ENCODE peak calls at places on chromosome 2, in ten cellular contexts. A is tibial nerve; Y is A549; O is CD4-positive, alpha-beta memory T cell; S is upper lobe of right lung; I is left ventricle myocardium inferior; T is GM06990; W is fibroblast of lung; K is IMR-90; U is neural progenitor cell. H is an unnamed sample.

GRCh38 chr2:169734172-169734847 is 678 bp downstream of the KLHL23 start:
- DNase-seq in A (no peak), Y (no peak), O (no peak), S (peak), I (no peak), T (peak), W (no peak), K (no peak), U (peak), H (no peak)

GRCh38 chr2:223069988-223070387 is 18.0 kb downstream of the KCNE4 start:
- DNase-seq in A (no peak), Y (no peak), O (no peak), S (no peak), I (no peak), T (no peak), W (no peak), K (no peak), U (no peak), H (no peak)

GRCh38 chr2:74399785-74400184 is 19.7 kb upstream of the DCTN1 start:
- DNase-seq in A (no peak), Y (peak), O (peak), S (no peak), I (no peak), T (no peak), W (peak), K (peak), U (peak), H (no peak)

GRCh38 chr2:120272763-120273481 is 20.3 kb downstream of the RALB start:
- DNase-seq in A (no peak), Y (no peak), O (no peak), S (no peak), I (no peak), T (no peak), W (no peak), K (no peak), U (no peak), H (no peak)

GRCh38 chr2:10170256-10170655 is 47.7 kb downstream of the RRM2 start:
- DNase-seq in A (no peak), Y (no peak), O (no peak), S (no peak), I (no peak), T (no peak), W (peak), K (peak), U (no peak), H (no peak)

GRCh38 chr2:101830555-101830954 is 133.0 kb downstream of the MAP4K4 start:
- DNase-seq in A (no peak), Y (no peak), O (no peak), S (no peak), I (no peak), T (peak), W (no peak), K (peak), U (no peak), H (peak)

GRCh38 chr2:4979127-4979526 is 713.1 kb upstream of the SOX11 start:
- DNase-seq in A (no peak), Y (no peak), O (no peak), S (no peak), I (no peak), T (no peak), W (no peak), K (no peak), U (peak), H (no peak)

GRCh38 chr2:49207204-49207603 is 52.9 kb upstream of the FSHR start:
- DNase-seq in A (no peak), Y (no peak), O (no peak), S (no peak), I (no peak), T (no peak), W (no peak), K (no peak), U (no peak), H (no peak)

GRCh38 chr2:156112323-156112722 is 220.2 kb downstream of the NR4A2 start:
- DNase-seq in A (no peak), Y (no peak), O (no peak), S (no peak), I (no peak), T (no peak), W (no peak), K (no peak), U (no peak), H (no peak)

GRCh38 chr2:187769437-187769836 is 215.2 kb upstream of the TFPI start:
- DNase-seq in A (no peak), Y (no peak), O (no peak), S (no peak), I (no peak), T (no peak), W (no peak), K (no peak), U (no peak), H (no peak)

GRCh38 chr2:226431301-226431955 is 368.2 kb downstream of the IRS1 start:
- DNase-seq in A (no peak), Y (no peak), O (no peak), S (no peak), I (no peak), T (no peak), W (no peak), K (peak), U (no peak), H (no peak)

GRCh38 chr2:37189452-37190153 is 1.1 kb upstream of the SULT6B1 start:
- DNase-seq in A (no peak), Y (peak), O (no peak), S (no peak), I (no peak), T (no peak), W (peak), K (peak), U (peak), H (no peak)

GRCh38 chr2:15655123-15655887 is 63.6 kb downstream of the DDX1 start:
- DNase-seq in A (no peak), Y (no peak), O (no peak), S (no peak), I (no peak), T (no peak), W (no peak), K (no peak), U (no peak), H (no peak)

GRCh38 chr2:136932700-136933099 is 167.4 kb downstream of the THSD7B start:
- DNase-seq in A (no peak), Y (peak), O (no peak), S (no peak), I (no peak), T (no peak), W (no peak), K (no peak), U (peak), H (no peak)

GRCh38 chr2:201220102-201220570 is 37.2 kb downstream of the CASP10 start:
- DNase-seq in A (no peak), Y (no peak), O (no peak), S (no peak), I (peak), T (no peak), W (no peak), K (no peak), U (peak), H (no peak)

GRCh38 chr2:197195591-197195990 is 115.0 kb downstream of the ANKRD44 start:
- DNase-seq in A (no peak), Y (no peak), O (no peak), S (no peak), I (no peak), T (no peak), W (no peak), K (no peak), U (no peak), H (no peak)

GRCh38 chr2:3022841-3023372 is 354.7 kb downstream of the EIPR1 start:
- DNase-seq in A (no peak), Y (no peak), O (no peak), S (no peak), I (no peak), T (no peak), W (no peak), K (no peak), U (no peak), H (no peak)

GRCh38 chr2:143629344-143629743 is 500.1 kb downstream of the ARHGAP15 start:
- DNase-seq in A (no peak), Y (no peak), O (no peak), S (no peak), I (no peak), T (no peak), W (peak), K (peak), U (no peak), H (no peak)

DNA sequence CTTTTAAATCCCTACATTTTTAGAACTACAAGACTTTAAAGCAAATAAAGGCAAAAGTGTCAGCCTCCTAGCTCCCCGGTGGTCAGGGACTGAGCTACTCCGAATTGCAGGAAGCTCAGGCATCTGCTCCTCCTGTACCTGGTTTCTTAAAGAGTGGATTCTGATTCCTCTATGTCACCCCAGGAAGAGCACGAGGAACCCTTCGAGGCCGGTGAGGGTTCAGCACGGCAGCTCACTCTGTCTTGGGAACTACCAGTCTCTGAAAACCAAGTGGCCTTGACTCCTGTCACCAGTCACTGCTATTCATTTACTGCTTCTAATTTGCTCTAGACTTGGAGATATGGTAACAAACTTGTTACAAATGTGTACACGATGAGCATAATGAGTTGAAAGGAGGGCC is 2.3 kb downstream of the PER2 start:
- DNase-seq in A (no peak), Y (no peak), O (no peak), S (no peak), I (no peak), T (no peak), W (no peak), K (no peak), U (no peak), H (no peak)
- H3K4me3 ChIP-seq in A (no peak), Y (peak), O (no peak), S (peak), I (peak), T (no peak), W (peak), K (no peak), U (no peak), H (no peak)

GRCh38 chr2:112762276-112762675 is 2.1 kb downstream of the CKAP2L start:
- DNase-seq in A (no peak), Y (no peak), O (no peak), S (no peak), I (no peak), T (no peak), W (no peak), K (no peak), U (no peak), H (no peak)
- H3K4me3 ChIP-seq in A (no peak), Y (no peak), O (no peak), S (no peak), I (no peak), T (no peak), W (no peak), K (no peak), U (no peak), H (no peak)

GRCh38 chr2:164903944-164904343 is 51.4 kb downstream of the SLC38A11 start:
- DNase-seq in A (no peak), Y (no peak), O (no peak), S (no peak), I (no peak), T (no peak), W (no peak), K (no peak), U (peak), H (no peak)
- H3K4me3 ChIP-seq in A (no peak), Y (no peak), O (no peak), S (no peak), I (no peak), T (no peak), W (no peak), K (no peak), U (no peak), H (no peak)

GRCh38 chr2:667332-668000 is 9.7 kb downstream of the TMEM18 start:
- DNase-seq in A (no peak), Y (peak), O (no peak), S (no peak), I (no peak), T (no peak), W (peak), K (peak), U (no peak), H (no peak)

GRCh38 chr2:666441-666840 is 10.8 kb downstream of the TMEM18 start:
- DNase-seq in A (no peak), Y (no peak), O (no peak), S (no peak), I (no peak), T (no peak), W (no peak), K (no peak), U (no peak), H (no peak)

GRCh38 chr2:665340-666073 is 11.7 kb downstream of the TMEM18 start:
- DNase-seq in A (no peak), Y (no peak), O (no peak), S (no peak), I (no peak), T (no peak), W (no peak), K (no peak), U (no peak), H (no peak)

GRCh38 chr2:661215-661635 is 16.0 kb downstream of the TMEM18 start:
- DNase-seq in A (no peak), Y (no peak), O (no peak), S (no peak), I (no peak), T (no peak), W (no peak), K (no peak), U (no peak), H (no peak)

DNA sequence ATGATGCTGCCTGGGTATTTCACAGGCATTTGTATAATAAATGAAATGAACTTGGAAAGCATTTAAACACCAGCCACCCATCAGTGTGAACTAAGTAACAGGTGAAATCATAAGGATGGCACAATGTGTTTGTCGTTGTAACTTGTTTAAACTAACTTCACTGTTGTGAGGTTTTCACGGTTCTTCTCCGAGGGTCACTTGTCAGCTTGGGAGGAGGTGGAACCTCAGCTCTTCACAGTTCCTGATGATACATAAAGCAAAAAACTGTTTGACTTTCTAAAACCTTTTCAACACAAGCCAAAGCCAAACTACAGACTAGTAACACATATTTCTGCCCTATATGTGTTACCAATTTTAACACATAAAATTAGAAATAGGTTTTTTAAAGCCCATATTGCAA is 13.1 kb downstream of the TMEM18 start:
- DNase-seq in A (no peak), Y (no peak), O (no peak), S (no peak), I (no peak), T (no peak), W (no peak), K (no peak), U (no peak), H (no peak)
- H3K4me3 ChIP-seq in A (no peak), Y (no peak), O (no peak), S (no peak), I (no peak), T (no peak), W (no peak), K (no peak), U (no peak), H (no peak)

GRCh38 chr2:218964041-218964771 is 4.7 kb downstream of the CDK5R2 start:
- DNase-seq in A (no peak), Y (peak), O (no peak), S (no peak), I (no peak), T (no peak), W (peak), K (peak), U (peak), H (no peak)
- H3K4me3 ChIP-seq in A (no peak), Y (peak), O (no peak), S (no peak), I (no peak), T (no peak), W (no peak), K (no peak), U (peak), H (no peak)

H was measured in GM12864.